ENCODE peak calls at places on chromosomes 12 and 14, in six cellular contexts. One of them, this sample, is unnamed.

GRCh38 chr14:104230946-104231345 is 92.6 kb downstream of the KIF26A start:
- DNase-seq in trophoblast cell: no peak
- DNase-seq in stimulated activated CD4-positive, alpha-beta T cell treated with anti-CD3 and anti-CD28 coated beads, TNF-alpha, amount 100 ng/mL, for 48 hours: no peak
- DNase-seq in SJSA1: no peak
- DNase-seq in HFFc6: no peak
- DNase-seq in stimulated activated effector memory CD8-positive, alpha-beta T cell treated with anti-CD3 and anti-CD28 coated beads, Interleukin-12 subunit alpha, Interleukin-12 subunit beta, amount 100 ng/mL, for 72 hours: no peak
- DNase-seq in this sample: no peak

GRCh38 chr14:80271389-80271788 is 60.1 kb upstream of the DIO2 start:
- DNase-seq in trophoblast cell: no peak
- DNase-seq in stimulated activated CD4-positive, alpha-beta T cell treated with anti-CD3 and anti-CD28 coated beads, TNF-alpha, amount 100 ng/mL, for 48 hours: no peak
- DNase-seq in SJSA1: no peak
- DNase-seq in HFFc6: no peak
- DNase-seq in stimulated activated effector memory CD8-positive, alpha-beta T cell treated with anti-CD3 and anti-CD28 coated beads, Interleukin-12 subunit alpha, Interleukin-12 subunit beta, amount 100 ng/mL, for 72 hours: no peak
- DNase-seq in this sample: no peak

GRCh38 chr12:129185855-129186254 is 332.6 kb downstream of the GLT1D1 start:
- DNase-seq in trophoblast cell: no peak
- DNase-seq in stimulated activated CD4-positive, alpha-beta T cell treated with anti-CD3 and anti-CD28 coated beads, TNF-alpha, amount 100 ng/mL, for 48 hours: no peak
- DNase-seq in SJSA1: no peak
- DNase-seq in HFFc6: no peak
- DNase-seq in stimulated activated effector memory CD8-positive, alpha-beta T cell treated with anti-CD3 and anti-CD28 coated beads, Interleukin-12 subunit alpha, Interleukin-12 subunit beta, amount 100 ng/mL, for 72 hours: no peak
- DNase-seq in this sample: no peak

GRCh38 chr14:70780396-70781075 is 28.8 kb downstream of the MAP3K9 start:
- DNase-seq in trophoblast cell: no peak
- DNase-seq in stimulated activated CD4-positive, alpha-beta T cell treated with anti-CD3 and anti-CD28 coated beads, TNF-alpha, amount 100 ng/mL, for 48 hours: no peak
- DNase-seq in SJSA1: no peak
- DNase-seq in HFFc6: no peak
- DNase-seq in stimulated activated effector memory CD8-positive, alpha-beta T cell treated with anti-CD3 and anti-CD28 coated beads, Interleukin-12 subunit alpha, Interleukin-12 subunit beta, amount 100 ng/mL, for 72 hours: no peak
- DNase-seq in this sample: no peak

GRCh38 chr12:27226319-27226984 is 17.6 kb upstream of the STK38L start:
- DNase-seq in trophoblast cell: no peak
- DNase-seq in stimulated activated CD4-positive, alpha-beta T cell treated with anti-CD3 and anti-CD28 coated beads, TNF-alpha, amount 100 ng/mL, for 48 hours: no peak
- DNase-seq in SJSA1: no peak
- DNase-seq in HFFc6: no peak
- DNase-seq in stimulated activated effector memory CD8-positive, alpha-beta T cell treated with anti-CD3 and anti-CD28 coated beads, Interleukin-12 subunit alpha, Interleukin-12 subunit beta, amount 100 ng/mL, for 72 hours: no peak
- DNase-seq in this sample: no peak

GRCh38 chr12:106032141-106032925 is 106.4 kb downstream of the NUAK1 start:
- DNase-seq in trophoblast cell: peak
- DNase-seq in stimulated activated CD4-positive, alpha-beta T cell treated with anti-CD3 and anti-CD28 coated beads, TNF-alpha, amount 100 ng/mL, for 48 hours: no peak
- DNase-seq in SJSA1: no peak
- DNase-seq in HFFc6: no peak
- DNase-seq in stimulated activated effector memory CD8-positive, alpha-beta T cell treated with anti-CD3 and anti-CD28 coated beads, Interleukin-12 subunit alpha, Interleukin-12 subunit beta, amount 100 ng/mL, for 72 hours: no peak
- DNase-seq in this sample: no peak

GRCh38 chr14:54126947-54127346 is 170.3 kb upstream of the BMP4 start:
- DNase-seq in trophoblast cell: no peak
- DNase-seq in stimulated activated CD4-positive, alpha-beta T cell treated with anti-CD3 and anti-CD28 coated beads, TNF-alpha, amount 100 ng/mL, for 48 hours: no peak
- DNase-seq in SJSA1: no peak
- DNase-seq in HFFc6: no peak
- DNase-seq in stimulated activated effector memory CD8-positive, alpha-beta T cell treated with anti-CD3 and anti-CD28 coated beads, Interleukin-12 subunit alpha, Interleukin-12 subunit beta, amount 100 ng/mL, for 72 hours: no peak
- DNase-seq in this sample: no peak

GRCh38 chr12:42586268-42586667 is 3.3 kb downstream of the PRICKLE1 start:
- DNase-seq in trophoblast cell: no peak
- DNase-seq in stimulated activated CD4-positive, alpha-beta T cell treated with anti-CD3 and anti-CD28 coated beads, TNF-alpha, amount 100 ng/mL, for 48 hours: no peak
- DNase-seq in SJSA1: no peak
- DNase-seq in HFFc6: no peak
- DNase-seq in stimulated activated effector memory CD8-positive, alpha-beta T cell treated with anti-CD3 and anti-CD28 coated beads, Interleukin-12 subunit alpha, Interleukin-12 subunit beta, amount 100 ng/mL, for 72 hours: no peak
- DNase-seq in this sample: no peak

GRCh38 chr14:31263485-31264133 is 56.0 kb upstream of the HECTD1 start:
- DNase-seq in trophoblast cell: peak
- DNase-seq in stimulated activated CD4-positive, alpha-beta T cell treated with anti-CD3 and anti-CD28 coated beads, TNF-alpha, amount 100 ng/mL, for 48 hours: no peak
- DNase-seq in SJSA1: peak
- DNase-seq in HFFc6: peak
- DNase-seq in stimulated activated effector memory CD8-positive, alpha-beta T cell treated with anti-CD3 and anti-CD28 coated beads, Interleukin-12 subunit alpha, Interleukin-12 subunit beta, amount 100 ng/mL, for 72 hours: no peak
- DNase-seq in this sample: no peak

GRCh38 chr14:38553586-38553985 is 297.7 kb upstream of the CLEC14A start:
- DNase-seq in trophoblast cell: no peak
- DNase-seq in stimulated activated CD4-positive, alpha-beta T cell treated with anti-CD3 and anti-CD28 coated beads, TNF-alpha, amount 100 ng/mL, for 48 hours: no peak
- DNase-seq in SJSA1: no peak
- DNase-seq in HFFc6: peak
- DNase-seq in stimulated activated effector memory CD8-positive, alpha-beta T cell treated with anti-CD3 and anti-CD28 coated beads, Interleukin-12 subunit alpha, Interleukin-12 subunit beta, amount 100 ng/mL, for 72 hours: no peak
- DNase-seq in this sample: no peak

GRCh38 chr12:21697829-21698630 is 40.4 kb upstream of the LDHB start:
- DNase-seq in trophoblast cell: peak
- DNase-seq in stimulated activated CD4-positive, alpha-beta T cell treated with anti-CD3 and anti-CD28 coated beads, TNF-alpha, amount 100 ng/mL, for 48 hours: no peak
- DNase-seq in SJSA1: peak
- DNase-seq in HFFc6: peak
- DNase-seq in stimulated activated effector memory CD8-positive, alpha-beta T cell treated with anti-CD3 and anti-CD28 coated beads, Interleukin-12 subunit alpha, Interleukin-12 subunit beta, amount 100 ng/mL, for 72 hours: no peak
- DNase-seq in this sample: no peak

GRCh38 chr14:62914025-62914424 is 131.2 kb downstream of the KCNH5 start:
- DNase-seq in trophoblast cell: no peak
- DNase-seq in stimulated activated CD4-positive, alpha-beta T cell treated with anti-CD3 and anti-CD28 coated beads, TNF-alpha, amount 100 ng/mL, for 48 hours: no peak
- DNase-seq in SJSA1: no peak
- DNase-seq in HFFc6: no peak
- DNase-seq in stimulated activated effector memory CD8-positive, alpha-beta T cell treated with anti-CD3 and anti-CD28 coated beads, Interleukin-12 subunit alpha, Interleukin-12 subunit beta, amount 100 ng/mL, for 72 hours: no peak
- DNase-seq in this sample: no peak

GRCh38 chr14:96205059-96205993 is 687 bp downstream of the BDKRB2 start:
- DNase-seq in trophoblast cell: no peak
- DNase-seq in stimulated activated CD4-positive, alpha-beta T cell treated with anti-CD3 and anti-CD28 coated beads, TNF-alpha, amount 100 ng/mL, for 48 hours: no peak
- DNase-seq in SJSA1: no peak
- DNase-seq in HFFc6: no peak
- DNase-seq in stimulated activated effector memory CD8-positive, alpha-beta T cell treated with anti-CD3 and anti-CD28 coated beads, Interleukin-12 subunit alpha, Interleukin-12 subunit beta, amount 100 ng/mL, for 72 hours: no peak
- DNase-seq in this sample: no peak

GRCh38 chr12:52225752-52226151 is 7.3 kb upstream of the KRT7 start:
- DNase-seq in trophoblast cell: no peak
- DNase-seq in stimulated activated CD4-positive, alpha-beta T cell treated with anti-CD3 and anti-CD28 coated beads, TNF-alpha, amount 100 ng/mL, for 48 hours: no peak
- DNase-seq in SJSA1: no peak
- DNase-seq in HFFc6: no peak
- DNase-seq in stimulated activated effector memory CD8-positive, alpha-beta T cell treated with anti-CD3 and anti-CD28 coated beads, Interleukin-12 subunit alpha, Interleukin-12 subunit beta, amount 100 ng/mL, for 72 hours: no peak
- DNase-seq in this sample: no peak

GRCh38 chr14:101022121-101022520 is 118.6 kb upstream of the RTL1 start:
- DNase-seq in trophoblast cell: no peak
- DNase-seq in stimulated activated CD4-positive, alpha-beta T cell treated with anti-CD3 and anti-CD28 coated beads, TNF-alpha, amount 100 ng/mL, for 48 hours: no peak
- DNase-seq in SJSA1: no peak
- DNase-seq in HFFc6: no peak
- DNase-seq in stimulated activated effector memory CD8-positive, alpha-beta T cell treated with anti-CD3 and anti-CD28 coated beads, Interleukin-12 subunit alpha, Interleukin-12 subunit beta, amount 100 ng/mL, for 72 hours: no peak
- DNase-seq in this sample: no peak

GRCh38 chr14:24883571-24883970 is 166.4 kb downstream of the STXBP6 start:
- DNase-seq in trophoblast cell: no peak
- DNase-seq in stimulated activated CD4-positive, alpha-beta T cell treated with anti-CD3 and anti-CD28 coated beads, TNF-alpha, amount 100 ng/mL, for 48 hours: no peak
- DNase-seq in SJSA1: no peak
- DNase-seq in HFFc6: no peak
- DNase-seq in stimulated activated effector memory CD8-positive, alpha-beta T cell treated with anti-CD3 and anti-CD28 coated beads, Interleukin-12 subunit alpha, Interleukin-12 subunit beta, amount 100 ng/mL, for 72 hours: no peak
- DNase-seq in this sample: no peak

GRCh38 chr12:65673732-65674131 is 150.6 kb upstream of the HMGA2 start:
- DNase-seq in trophoblast cell: no peak
- DNase-seq in stimulated activated CD4-positive, alpha-beta T cell treated with anti-CD3 and anti-CD28 coated beads, TNF-alpha, amount 100 ng/mL, for 48 hours: no peak
- DNase-seq in SJSA1: no peak
- DNase-seq in HFFc6: peak
- DNase-seq in stimulated activated effector memory CD8-positive, alpha-beta T cell treated with anti-CD3 and anti-CD28 coated beads, Interleukin-12 subunit alpha, Interleukin-12 subunit beta, amount 100 ng/mL, for 72 hours: no peak
- DNase-seq in this sample: no peak

GRCh38 chr14:37116933-37117844 is 55.2 kb downstream of the SLC25A21 start:
- DNase-seq in trophoblast cell: peak
- DNase-seq in stimulated activated CD4-positive, alpha-beta T cell treated with anti-CD3 and anti-CD28 coated beads, TNF-alpha, amount 100 ng/mL, for 48 hours: no peak
- DNase-seq in SJSA1: peak
- DNase-seq in HFFc6: peak
- DNase-seq in stimulated activated effector memory CD8-positive, alpha-beta T cell treated with anti-CD3 and anti-CD28 coated beads, Interleukin-12 subunit alpha, Interleukin-12 subunit beta, amount 100 ng/mL, for 72 hours: no peak
- DNase-seq in this sample: no peak

GRCh38 chr12:45415393-45415817 is 199.5 kb downstream of the ANO6 start:
- DNase-seq in trophoblast cell: peak
- DNase-seq in stimulated activated CD4-positive, alpha-beta T cell treated with anti-CD3 and anti-CD28 coated beads, TNF-alpha, amount 100 ng/mL, for 48 hours: peak
- DNase-seq in SJSA1: peak
- DNase-seq in HFFc6: peak
- DNase-seq in stimulated activated effector memory CD8-positive, alpha-beta T cell treated with anti-CD3 and anti-CD28 coated beads, Interleukin-12 subunit alpha, Interleukin-12 subunit beta, amount 100 ng/mL, for 72 hours: peak
- DNase-seq in this sample: peak

GRCh38 chr12:46808955-46809697 is 16.7 kb downstream of the SLC38A4 start:
- DNase-seq in trophoblast cell: no peak
- DNase-seq in stimulated activated CD4-positive, alpha-beta T cell treated with anti-CD3 and anti-CD28 coated beads, TNF-alpha, amount 100 ng/mL, for 48 hours: no peak
- DNase-seq in SJSA1: no peak
- DNase-seq in HFFc6: no peak
- DNase-seq in stimulated activated effector memory CD8-positive, alpha-beta T cell treated with anti-CD3 and anti-CD28 coated beads, Interleukin-12 subunit alpha, Interleukin-12 subunit beta, amount 100 ng/mL, for 72 hours: no peak
- DNase-seq in this sample: no peak

GRCh38 chr12:49553512-49554088 is 14.3 kb downstream of the MCRS1 start:
- DNase-seq in trophoblast cell: peak
- DNase-seq in stimulated activated CD4-positive, alpha-beta T cell treated with anti-CD3 and anti-CD28 coated beads, TNF-alpha, amount 100 ng/mL, for 48 hours: no peak
- DNase-seq in SJSA1: no peak
- DNase-seq in HFFc6: peak
- DNase-seq in stimulated activated effector memory CD8-positive, alpha-beta T cell treated with anti-CD3 and anti-CD28 coated beads, Interleukin-12 subunit alpha, Interleukin-12 subunit beta, amount 100 ng/mL, for 72 hours: no peak
- DNase-seq in this sample: no peak

GRCh38 chr14:73718742-73719251 is 4.6 kb upstream of the PNMA1 start:
- DNase-seq in trophoblast cell: no peak
- DNase-seq in stimulated activated CD4-positive, alpha-beta T cell treated with anti-CD3 and anti-CD28 coated beads, TNF-alpha, amount 100 ng/mL, for 48 hours: no peak
- DNase-seq in SJSA1: no peak
- DNase-seq in HFFc6: no peak
- DNase-seq in stimulated activated effector memory CD8-positive, alpha-beta T cell treated with anti-CD3 and anti-CD28 coated beads, Interleukin-12 subunit alpha, Interleukin-12 subunit beta, amount 100 ng/mL, for 72 hours: no peak
- DNase-seq in this sample: no peak